ENCODE peak calls at places on chromosome 2, in four cellular contexts. H is IMR-90, J is K562, Q is endothelial cell of umbilical vein. K is an unnamed sample.

GRCh38 chr2:47264686-47265085 is 109.6 kb upstream of the STPG4 start:
- DNase-seq in H (no peak), J (no peak), Q (no peak), K (no peak)

GRCh38 chr2:210478661-210479060 is 2.1 kb upstream of the LANCL1 start:
- DNase-seq in H (no peak), J (no peak), Q (no peak), K (no peak)

GRCh38 chr2:150859162-150859561 is 371.7 kb upstream of the RND3 start:
- DNase-seq in H (no peak), J (no peak), Q (no peak), K (no peak)

GRCh38 chr2:178315083-178315482 is 120.8 kb downstream of the OSBPL6 start:
- DNase-seq in H (no peak), J (no peak), Q (no peak), K (no peak)

GRCh38 chr2:44932564-44933392 is 8.7 kb upstream of the SIX3 start:
- DNase-seq in H (no peak), J (no peak), Q (no peak), K (no peak)

GRCh38 chr2:43905388-43905803 is 66.6 kb downstream of the ABCG8 start:
- DNase-seq in H (no peak), J (no peak), Q (no peak), K (peak)

GRCh38 chr2:159226059-159226461 is 60.4 kb downstream of the WDSUB1 start:
- DNase-seq in H (peak), J (peak), Q (peak), K (no peak)

GRCh38 chr2:151638188-151638933 is 95.9 kb downstream of the NEB start:
- DNase-seq in H (no peak), J (no peak), Q (peak), K (peak)

GRCh38 chr2:176565641-176566323 is 296.5 kb downstream of the MTX2 start:
- DNase-seq in H (peak), J (no peak), Q (peak), K (no peak)

GRCh38 chr2:170332676-170333402 is 154.9 kb downstream of the MYO3B start:
- DNase-seq in H (no peak), J (no peak), Q (no peak), K (no peak)

GRCh38 chr2:103788875-103789715 is 1027.3 kb downstream of the TMEM182 start:
- DNase-seq in H (no peak), J (no peak), Q (no peak), K (no peak)

GRCh38 chr2:156883828-156884615 is 373.5 kb upstream of the GALNT5 start:
- DNase-seq in H (peak), J (no peak), Q (no peak), K (no peak)

GRCh38 chr2:220998156-220998555 is 573.9 kb downstream of the EPHA4 start:
- DNase-seq in H (no peak), J (no peak), Q (no peak), K (no peak)

GRCh38 chr2:201858781-201859180 is 52.4 kb downstream of the CDK15 start:
- DNase-seq in H (peak), J (no peak), Q (peak), K (no peak)

GRCh38 chr2:118539290-118539689 is 308.2 kb downstream of the EN1 start:
- DNase-seq in H (peak), J (no peak), Q (no peak), K (no peak)

GRCh38 chr2:238700122-238700457 is 147.8 kb upstream of the TWIST2 start:
- DNase-seq in H (peak), J (no peak), Q (no peak), K (no peak)

GRCh38 chr2:102141915-102142828 is at the start of gene IL1R1:
- DNase-seq in H (peak), J (peak), Q (peak), K (no peak)

GRCh38 chr2:231100990-231101389 is 23.9 kb downstream of the HTR2B start:
- DNase-seq in H (no peak), J (no peak), Q (no peak), K (no peak)

GRCh38 chr2:53182609-53183008 is 585.0 kb upstream of the CHAC2 start:
- DNase-seq in H (no peak), J (no peak), Q (no peak), K (no peak)

GRCh38 chr2:11203480-11203879 is 48.2 kb downstream of the SLC66A3 start:
- DNase-seq in H (peak), J (no peak), Q (peak), K (peak)

GRCh38 chr2:10538224-10538894 is 90.2 kb upstream of the ODC1 start:
- DNase-seq in H (peak), J (no peak), Q (no peak), K (no peak)

GRCh38 chr2:57947398-57947797 is 99.2 kb upstream of the VRK2 start:
- DNase-seq in H (no peak), J (no peak), Q (no peak), K (no peak)

GRCh38 chr2:175605599-175605988 is 396.5 kb downstream of the LNPK start:
- DNase-seq in H (no peak), J (no peak), Q (no peak), K (no peak)

GRCh38 chr2:213227458-213227857 is 56.8 kb upstream of the SPAG16 start:
- DNase-seq in H (no peak), J (no peak), Q (no peak), K (peak)
- TF ChIP-seq FOS in H (no peak), J (no peak), Q (no peak), K (no peak)

GRCh38 chr2:16508061-16508851 is 157.4 kb downstream of the CYRIA start:
- DNase-seq in H (no peak), J (peak), Q (peak), K (no peak)

GRCh38 chr2:16507655-16508054 is 158.0 kb downstream of the CYRIA start:
- DNase-seq in H (no peak), J (no peak), Q (no peak), K (no peak)

GRCh38 chr2:16513626-16514025 is 152.0 kb downstream of the CYRIA start:
- DNase-seq in H (no peak), J (no peak), Q (no peak), K (no peak)

GRCh38 chr2:16509042-16509441 is 156.6 kb downstream of the CYRIA start:
- DNase-seq in H (no peak), J (no peak), Q (no peak), K (no peak)

GRCh38 chr2:16511041-16511440 is 154.6 kb downstream of the CYRIA start:
- DNase-seq in H (no peak), J (no peak), Q (no peak), K (no peak)
- TF ChIP-seq FOS in H (no peak), J (no peak), Q (no peak), K (no peak)

DNA sequence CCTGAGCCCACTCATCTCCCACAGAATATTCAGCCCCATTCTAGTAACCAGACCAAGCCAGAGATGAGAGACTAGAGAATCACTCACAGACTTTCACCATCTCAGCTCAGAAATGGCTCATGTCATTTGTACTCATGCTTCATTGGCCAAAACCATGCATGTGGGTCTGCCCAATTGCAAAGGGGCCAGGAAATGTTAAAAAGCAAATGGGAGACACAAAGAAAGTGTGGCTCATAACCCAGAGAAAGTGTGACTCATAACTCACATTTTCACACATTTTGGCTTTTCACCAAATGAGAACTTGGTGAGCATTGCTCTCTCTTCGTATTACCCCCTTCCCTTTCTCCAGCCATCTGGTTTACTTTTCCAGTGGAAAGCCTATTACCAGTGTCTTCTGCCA is 66.2 kb downstream of the MDH1 start:
- DNase-seq in H (no peak), J (no peak), Q (no peak), K (peak)
- TF ChIP-seq FOS in H (no peak), J (no peak), Q (no peak), K (no peak)

GRCh38 chr2:33011941-33012340 is 65.2 kb downstream of the LTBP1 start:
- DNase-seq in H (no peak), J (no peak), Q (no peak), K (no peak)
- TF ChIP-seq FOS in H (no peak), J (no peak), Q (no peak), K (no peak)

GRCh38 chr2:206692971-206693370 is 25.2 kb downstream of the DYTN start:
- DNase-seq in H (no peak), J (no peak), Q (no peak), K (no peak)

GRCh38 chr2:206688453-206688852 is 29.7 kb downstream of the DYTN start:
- DNase-seq in H (no peak), J (no peak), Q (no peak), K (no peak)

GRCh38 chr2:206696910-206697309 is 21.3 kb downstream of the DYTN start:
- DNase-seq in H (no peak), J (no peak), Q (no peak), K (no peak)

GRCh38 chr2:206688992-206689391 is 29.2 kb downstream of the DYTN start:
- DNase-seq in H (no peak), J (no peak), Q (no peak), K (no peak)

DNA sequence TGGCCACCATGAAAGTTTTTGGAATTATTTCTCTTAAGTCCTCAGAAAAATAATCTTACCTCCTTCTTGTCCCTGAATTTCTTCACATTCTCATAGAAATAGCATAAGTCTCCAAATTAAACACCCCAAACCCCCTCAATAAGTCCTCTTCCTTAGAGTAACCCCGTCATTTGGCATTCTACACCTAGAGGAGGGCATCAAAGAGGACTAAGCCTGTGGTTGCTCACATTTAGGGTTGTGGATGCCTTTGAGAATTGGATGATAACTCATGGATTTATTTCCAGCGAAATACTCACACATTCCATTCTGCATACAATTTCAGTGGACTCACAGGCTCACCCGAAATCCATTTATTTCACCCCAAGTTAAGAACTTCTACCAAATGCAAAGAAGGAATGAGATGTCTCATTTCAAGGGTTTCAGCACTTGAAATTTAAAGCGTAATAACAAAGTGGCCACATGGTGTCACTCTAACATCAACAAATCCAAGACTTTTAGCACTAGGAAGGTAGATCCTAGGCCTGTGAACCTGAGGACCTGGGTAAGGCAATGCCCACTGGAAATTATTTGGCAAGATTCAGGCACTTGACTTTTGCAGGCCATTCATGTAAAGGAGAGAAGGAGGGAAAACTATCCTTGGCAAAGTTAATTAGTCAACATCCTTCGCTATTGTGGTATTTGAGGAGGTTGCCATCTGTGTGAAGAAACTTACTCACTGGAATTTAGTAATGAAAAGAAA is 24.6 kb downstream of the DYTN start:
- DNase-seq in H (peak), J (peak), Q (peak), K (peak)
- TF ChIP-seq FOS in H (no peak), J (no peak), Q (no peak), K (no peak)

GRCh38 chr2:237663517-237663916 is 36.1 kb downstream of the LRRFIP1 start:
- DNase-seq in H (no peak), J (no peak), Q (no peak), K (no peak)

GRCh38 chr2:237664151-237664550 is 36.8 kb downstream of the LRRFIP1 start:
- DNase-seq in H (no peak), J (no peak), Q (no peak), K (no peak)

GRCh38 chr2:237667891-237668290 is 40.5 kb downstream of the LRRFIP1 start:
- DNase-seq in H (no peak), J (no peak), Q (no peak), K (no peak)

GRCh38 chr2:237666606-237667005 is 39.2 kb downstream of the LRRFIP1 start:
- DNase-seq in H (no peak), J (no peak), Q (no peak), K (no peak)

DNA sequence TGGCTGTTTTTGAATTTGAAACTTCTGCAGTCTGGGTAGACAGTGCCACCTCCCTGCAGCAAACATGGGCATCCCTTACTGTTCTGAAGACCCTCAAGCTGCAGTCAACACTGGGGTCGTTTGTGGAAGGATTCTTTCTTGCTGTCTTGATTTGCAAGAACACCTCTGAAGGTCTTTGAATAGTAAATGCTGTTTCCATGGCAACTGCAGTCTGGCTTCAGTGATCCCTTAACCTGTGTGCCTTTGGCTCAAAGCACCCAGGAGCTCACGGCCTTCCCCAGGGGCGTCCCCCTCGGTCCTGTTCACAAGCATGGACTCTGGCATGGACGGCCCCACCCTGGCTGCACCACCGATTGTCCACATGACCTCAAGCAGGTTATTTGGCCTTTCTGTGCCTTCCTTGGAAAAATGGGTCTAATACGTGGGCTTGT is 38.3 kb downstream of the LRRFIP1 start:
- DNase-seq in H (no peak), J (no peak), Q (no peak), K (no peak)
- TF ChIP-seq FOS in H (no peak), J (no peak), Q (no peak), K (no peak)

GRCh38 chr2:223887127-223887526 is 49.7 kb upstream of the AP1S3 start:
- DNase-seq in H (peak), J (no peak), Q (no peak), K (no peak)

GRCh38 chr2:223882715-223883114 is 45.3 kb upstream of the AP1S3 start:
- DNase-seq in H (no peak), J (no peak), Q (no peak), K (no peak)

GRCh38 chr2:223889133-223889769 is 51.9 kb upstream of the AP1S3 start:
- DNase-seq in H (no peak), J (no peak), Q (no peak), K (no peak)

GRCh38 chr2:223884399-223884798 is 47.0 kb upstream of the AP1S3 start:
- DNase-seq in H (peak), J (no peak), Q (no peak), K (peak)

GRCh38 chr2:223888251-223888650 is 50.9 kb upstream of the AP1S3 start:
- DNase-seq in H (no peak), J (no peak), Q (no peak), K (no peak)
- TF ChIP-seq FOS in H (no peak), J (no peak), Q (no peak), K (no peak)

GRCh38 chr2:174078275-174078674 is 113.1 kb upstream of the SP3 start:
- DNase-seq in H (peak), J (peak), Q (no peak), K (no peak)
- TF ChIP-seq FOS in H (no peak), J (no peak), Q (no peak), K (no peak)

GRCh38 chr2:42339191-42339912 is 21.7 kb downstream of the COX7A2L start:
- DNase-seq in H (no peak), J (no peak), Q (no peak), K (no peak)

GRCh38 chr2:42340938-42341636 is 19.9 kb downstream of the COX7A2L start:
- DNase-seq in H (no peak), J (no peak), Q (no peak), K (no peak)

GRCh38 chr2:42338567-42339190 is 22.3 kb downstream of the COX7A2L start:
- DNase-seq in H (no peak), J (no peak), Q (no peak), K (no peak)

GRCh38 chr2:42342061-42342794 is 18.8 kb downstream of the COX7A2L start:
- DNase-seq in H (peak), J (no peak), Q (peak), K (no peak)

GRCh38 chr2:42340045-42340937 is 20.7 kb downstream of the COX7A2L start:
- DNase-seq in H (no peak), J (no peak), Q (no peak), K (no peak)
- TF ChIP-seq FOS in H (no peak), J (no peak), Q (no peak), K (no peak)

K was measured in GM12878.